ENCODE peak calls at places on chromosomes 3 and 15, in five cellular contexts. T is thoracic aorta, W is body of pancreas, X is upper lobe of right lung, M is psoas muscle. K is an unnamed sample. For H3K4me1, the result is how much of the 10 kb centered on the place peaks cover.

GRCh38 chr15:29692527-29692926 is 129.7 kb downstream of the TJP1 start:
- DNase-seq in T (no peak), W (no peak), X (no peak), M (no peak), K (no peak)

GRCh38 chr3:189498995-189499704 is 132.0 kb upstream of the TP63 start:
- DNase-seq in T (no peak), W (no peak), X (no peak), M (no peak), K (no peak)

GRCh38 chr3:60160105-60160791 is 1091.0 kb downstream of the FHIT start:
- DNase-seq in T (no peak), W (no peak), X (no peak), M (no peak), K (no peak)

GRCh38 chr15:40941528-40942336 is 11.5 kb upstream of the CHAC1 start:
- DNase-seq in T (peak), W (peak), X (peak), M (peak), K (peak)

GRCh38 chr3:157559401-157559800 is 56.2 kb upstream of the VEPH1 start:
- DNase-seq in T (no peak), W (no peak), X (no peak), M (no peak), K (no peak)

GRCh38 chr3:185823280-185824044 is 1.4 kb downstream of the IGF2BP2 start:
- DNase-seq in T (no peak), W (peak), X (peak), M (peak), K (peak)

GRCh38 chr3:161413127-161413854 is 42.0 kb upstream of the SPTSSB start:
- DNase-seq in T (peak), W (peak), X (no peak), M (no peak), K (peak)

GRCh38 chr3:60708191-60708975 is 542.9 kb downstream of the FHIT start:
- DNase-seq in T (no peak), W (no peak), X (no peak), M (no peak), K (no peak)

GRCh38 chr15:67911727-67912126 is 71.9 kb upstream of the RNU6-1 start:
- DNase-seq in T (no peak), W (no peak), X (no peak), M (no peak), K (no peak)

GRCh38 chr3:56467108-56467507 is 1.2 kb downstream of the ERC2 start:
- DNase-seq in T (no peak), W (peak), X (peak), M (peak), K (peak)

GRCh38 chr15:69897471-69898237 is 200.1 kb downstream of the TLE3 start:
- DNase-seq in T (no peak), W (no peak), X (no peak), M (no peak), K (no peak)

GRCh38 chr15:42704492-42704926 is 32.4 kb downstream of the CDAN1 start:
- DNase-seq in T (peak), W (peak), X (peak), M (no peak), K (peak)

GRCh38 chr3:48949376-48949717 is 30.7 kb downstream of the ARIH2 start:
- DNase-seq in T (no peak), W (no peak), X (no peak), M (no peak), K (no peak)

GRCh38 chr3:50388720-50389352 is 29.5 kb upstream of the TMEM115 start:
- DNase-seq in T (no peak), W (no peak), X (no peak), M (no peak), K (no peak)

GRCh38 chr3:160257606-160258005 is 32.4 kb downstream of the C3orf80 start:
- DNase-seq in T (no peak), W (no peak), X (no peak), M (no peak), K (no peak)

GRCh38 chr3:41248525-41248924 is 49.2 kb downstream of the CTNNB1 start:
- DNase-seq in T (no peak), W (no peak), X (no peak), M (no peak), K (no peak)

GRCh38 chr15:99518191-99518590 is 47.6 kb upstream of the MEF2A start:
- DNase-seq in T (no peak), W (no peak), X (no peak), M (no peak), K (no peak)

GRCh38 chr3:108546249-108546648 is 35.9 kb upstream of the MYH15 start:
- DNase-seq in T (no peak), W (no peak), X (no peak), M (no peak), K (no peak)

GRCh38 chr15:83379574-83379973 is 67.6 kb upstream of the SH3GL3 start:
- DNase-seq in T (no peak), W (no peak), X (no peak), M (no peak), K (no peak)

GRCh38 chr3:50210510-50211367 is 5.7 kb downstream of the SLC38A3 start:
- DNase-seq in T (no peak), W (peak), X (no peak), M (no peak), K (no peak)

GRCh38 chr3:154060606-154061380 is 60.4 kb upstream of the ARHGEF26 start:
- DNase-seq in T (peak), W (no peak), X (no peak), M (no peak), K (no peak)

GRCh38 chr3:31766654-31767053 is 214.4 kb downstream of the OSBPL10 start:
- DNase-seq in T (no peak), W (no peak), X (no peak), M (no peak), K (no peak)

GRCh38 chr3:36648241-36649034 is 115.9 kb downstream of the DCLK3 start:
- DNase-seq in T (no peak), W (no peak), X (no peak), M (no peak), K (no peak)

GRCh38 chr3:111610189-111610588 is 15.0 kb upstream of the ZBED2 start:
- DNase-seq in T (no peak), W (no peak), X (no peak), M (no peak), K (no peak)

GRCh38 chr3:113514265-113514769 is 639 bp downstream of the SPICE1 start:
- DNase-seq in T (no peak), W (no peak), X (no peak), M (no peak), K (no peak)

GRCh38 chr3:28860307-28860706 is 420.6 kb upstream of the RBMS3 start:
- DNase-seq in T (no peak), W (no peak), X (no peak), M (peak), K (peak)

DNA sequence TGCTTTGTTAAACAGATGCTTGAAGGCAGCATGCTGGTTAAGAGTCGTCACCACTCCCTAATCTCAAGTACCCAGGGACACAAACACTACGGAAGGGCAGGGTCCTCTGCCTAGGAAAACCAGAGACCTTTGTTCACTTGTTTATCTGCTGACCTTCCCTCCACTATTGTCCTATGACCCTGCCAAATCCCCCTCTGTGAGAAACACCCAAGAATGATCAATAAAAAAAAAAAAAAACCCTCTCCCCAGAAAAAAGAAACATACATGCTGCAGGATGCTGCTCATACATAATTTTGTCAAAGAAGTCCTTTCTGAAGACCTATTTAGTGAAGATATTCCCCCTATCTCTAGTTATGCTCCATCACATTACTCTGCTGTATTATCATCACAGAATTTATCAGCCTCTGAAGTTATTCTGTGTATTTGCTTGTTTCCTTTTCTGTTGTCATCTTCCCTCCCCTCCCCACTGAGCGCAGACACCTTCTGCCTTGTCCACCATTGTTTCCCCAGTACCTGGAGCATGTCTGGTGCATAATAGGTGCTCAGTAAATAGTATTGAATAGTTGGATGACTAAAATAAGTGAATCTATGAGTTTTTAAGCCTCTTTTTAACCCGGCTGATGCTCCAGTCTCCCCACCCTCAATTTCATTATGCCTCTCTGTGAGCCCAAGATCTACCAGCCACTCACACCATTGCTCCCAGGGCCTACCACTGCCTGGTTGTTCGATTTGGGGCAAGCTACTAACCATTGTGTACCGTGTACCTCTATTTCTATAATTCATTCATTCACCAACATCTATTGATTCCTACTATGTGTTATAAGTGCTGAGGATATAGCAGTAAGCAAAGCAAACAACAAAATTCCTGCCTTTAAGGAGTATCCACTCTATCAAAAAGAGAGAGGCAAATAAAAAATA is 4.0 kb upstream of the TM4SF1 start:
- DNase-seq in T (no peak), W (no peak), X (no peak), M (no peak), K (no peak)
- H3K4me1 ChIP-seq in T (under half), W (half or more), X (under half), M (under half), K (under half)

GRCh38 chr3:13111173-13111873 is 38.1 kb upstream of the IQSEC1 start:
- DNase-seq in T (no peak), W (peak), X (peak), M (no peak), K (no peak)
- H3K4me1 ChIP-seq in T (under half), W (under half), X (under half), M (under half), K (under half)

GRCh38 chr3:120092444-120092843 is 1.8 kb downstream of the GSK3B start:
- DNase-seq in T (no peak), W (no peak), X (no peak), M (no peak), K (no peak)

GRCh38 chr3:120089089-120089488 is 5.2 kb downstream of the GSK3B start:
- DNase-seq in T (no peak), W (no peak), X (no peak), M (no peak), K (no peak)

GRCh38 chr3:120093119-120093922 is 926 bp downstream of the GSK3B start:
- DNase-seq in T (peak), W (no peak), X (no peak), M (no peak), K (peak)

GRCh38 chr3:120090422-120090821 is 3.8 kb downstream of the GSK3B start:
- DNase-seq in T (no peak), W (no peak), X (no peak), M (no peak), K (no peak)

GRCh38 chr3:120088622-120089021 is 5.6 kb downstream of the GSK3B start:
- DNase-seq in T (no peak), W (no peak), X (no peak), M (no peak), K (no peak)
- H3K4me1 ChIP-seq in T (under half), W (under half), X (under half), M (under half), K (half or more)

GRCh38 chr15:25860885-25861866 is 2.0 kb downstream of the ATP10A start:
- DNase-seq in T (no peak), W (no peak), X (no peak), M (no peak), K (no peak)
- H3K4me1 ChIP-seq in T (under half), W (under half), X (under half), M (under half), K (under half)

GRCh38 chr15:78175333-78175732 is 26.2 kb downstream of the IDH3A start:
- DNase-seq in T (no peak), W (no peak), X (no peak), M (no peak), K (no peak)
- H3K4me1 ChIP-seq in T (under half), W (under half), X (under half), M (under half), K (under half)

GRCh38 chr3:152307829-152308474 is 39.2 kb downstream of the MBNL1 start:
- DNase-seq in T (no peak), W (no peak), X (no peak), M (no peak), K (no peak)

GRCh38 chr3:152301745-152302181 is 33.0 kb downstream of the MBNL1 start:
- DNase-seq in T (no peak), W (no peak), X (no peak), M (no peak), K (no peak)

GRCh38 chr3:152302521-152303021 is 33.8 kb downstream of the MBNL1 start:
- DNase-seq in T (no peak), W (peak), X (peak), M (peak), K (peak)

GRCh38 chr3:152305075-152305474 is 36.3 kb downstream of the MBNL1 start:
- DNase-seq in T (no peak), W (no peak), X (no peak), M (no peak), K (no peak)

GRCh38 chr3:152304160-152304559 is 35.4 kb downstream of the MBNL1 start:
- DNase-seq in T (no peak), W (no peak), X (no peak), M (no peak), K (no peak)
- H3K4me1 ChIP-seq in T (half or more), W (half or more), X (half or more), M (half or more), K (half or more)

GRCh38 chr3:129601713-129602112 is 4.8 kb downstream of the PLXND1 start:
- DNase-seq in T (no peak), W (no peak), X (no peak), M (no peak), K (no peak)

GRCh38 chr3:129602730-129603560 is 3.5 kb downstream of the PLXND1 start:
- DNase-seq in T (peak), W (peak), X (peak), M (peak), K (peak)

GRCh38 chr3:129600348-129600747 is 6.1 kb downstream of the PLXND1 start:
- DNase-seq in T (no peak), W (no peak), X (no peak), M (no peak), K (no peak)

GRCh38 chr3:129603561-129603942 is 2.9 kb downstream of the PLXND1 start:
- DNase-seq in T (no peak), W (no peak), X (no peak), M (no peak), K (no peak)

DNA sequence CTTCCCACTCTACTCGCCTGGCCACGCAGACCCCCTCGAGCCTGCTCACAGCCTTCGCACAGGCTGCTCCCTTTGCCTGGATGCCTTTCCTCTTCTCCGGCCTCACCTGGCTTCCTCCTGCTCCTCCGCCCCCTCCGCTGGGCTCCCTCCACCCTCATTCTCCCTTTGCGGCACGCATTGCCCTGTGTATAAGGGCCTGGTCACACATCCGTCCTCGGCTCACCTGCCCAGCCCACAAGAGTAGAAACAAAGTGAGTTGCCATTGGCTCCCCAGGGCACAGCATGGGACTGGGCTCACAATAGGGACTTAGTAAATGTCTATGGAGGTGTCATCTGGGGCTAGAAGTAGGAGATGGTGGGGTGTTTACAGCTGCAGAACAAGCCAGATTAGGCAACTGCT is 4.2 kb downstream of the PLXND1 start:
- DNase-seq in T (no peak), W (no peak), X (peak), M (no peak), K (no peak)
- H3K4me1 ChIP-seq in T (under half), W (half or more), X (half or more), M (half or more), K (half or more)

K was measured in adrenal gland.